ENCODE peak calls at places on chromosome 19, in seven cellular contexts. R, H, U, D, G, V and K are unnamed samples.

GRCh38 chr19:36837525-36837901 is 674 bp downstream of the ZNF790 start:
- DNase-seq in D (no peak), H (no peak), U (no peak), R (no peak), V (no peak), G (no peak), K (no peak)

GRCh38 chr19:10009269-10009665 is 1.0 kb downstream of the COL5A3 start:
- DNase-seq in U (peak), R (peak), V (peak), H (peak), D (peak), G (no peak), K (no peak)

GRCh38 chr19:40717325-40717879 is 490 bp downstream of the ITPKC start:
- DNase-seq in V (peak), H (no peak), U (no peak), G (peak), R (no peak), D (no peak), K (no peak)

GRCh38 chr19:39846678-39847486 is 703 bp upstream of the FBL start:
- DNase-seq in D (no peak), H (no peak), R (no peak), U (no peak), V (no peak), G (no peak), K (peak)

GRCh38 chr19:6378498-6378897 is 2.8 kb upstream of the PSPN start:
- DNase-seq in D (no peak), U (no peak), H (no peak), V (no peak), G (no peak), R (no peak), K (peak)

GRCh38 chr19:47145639-47146486 is 15.2 kb downstream of the SAE1 start:
- DNase-seq in R (no peak), G (no peak), D (no peak), U (no peak), V (no peak), H (no peak), K (no peak)

GRCh38 chr19:5711025-5711424 is 8.9 kb downstream of the LONP1 start:
- DNase-seq in G (no peak), D (no peak), U (no peak), V (no peak), R (no peak), H (no peak), K (no peak)

GRCh38 chr19:47247308-47247990 is 8.9 kb upstream of the CCDC9 start:
- DNase-seq in R (peak), U (no peak), D (peak), G (peak), H (peak), V (peak), K (peak)

GRCh38 chr19:3969435-3970312 is 1.2 kb downstream of the DAPK3 start:
- DNase-seq in H (peak), R (peak), G (no peak), D (no peak), U (peak), V (no peak), K (no peak)

GRCh38 chr19:12985049-12985776 is 10.1 kb upstream of the NFIX start:
- DNase-seq in V (no peak), R (peak), H (no peak), D (peak), U (no peak), G (peak), K (no peak)

GRCh38 chr19:22052644-22053013 is 345 bp downstream of the ZNF257 start:
- DNase-seq in G (no peak), D (peak), V (no peak), H (no peak), U (no peak), R (no peak), K (no peak)

GRCh38 chr19:49272204-49272603 is 52.8 kb downstream of the SLC6A16 start:
- DNase-seq in R (peak), D (no peak), H (peak), G (no peak), V (no peak), U (peak), K (no peak)

GRCh38 chr19:50739132-50739746 is 16.1 kb downstream of the CLEC11A start:
- DNase-seq in R (no peak), H (peak), G (no peak), V (no peak), U (no peak), D (no peak), K (no peak)

GRCh38 chr19:1980068-1980467 is 35.4 kb downstream of the BTBD2 start:
- DNase-seq in R (no peak), U (no peak), D (no peak), H (no peak), V (no peak), G (no peak), K (no peak)

GRCh38 chr19:47686679-47687450 is 26.4 kb upstream of the EHD2 start:
- DNase-seq in H (no peak), G (no peak), U (no peak), V (no peak), R (no peak), D (no peak), K (no peak)

GRCh38 chr19:289651-290538 is 1.3 kb downstream of the PLPP2 start:
- DNase-seq in G (no peak), U (no peak), H (no peak), V (no peak), D (no peak), R (peak), K (no peak)

GRCh38 chr19:17049711-17050280 is 23.2 kb upstream of the CPAMD8 start:
- DNase-seq in G (no peak), U (peak), R (peak), H (no peak), V (no peak), D (no peak), K (no peak)

GRCh38 chr19:10551698-10552301 is 8.1 kb downstream of the ATG4D start:
- DNase-seq in D (no peak), U (no peak), R (no peak), V (peak), H (peak), G (no peak), K (no peak)

GRCh38 chr19:21482863-21483276 is 22.5 kb upstream of the ZNF429 start:
- DNase-seq in V (peak), D (peak), G (peak), H (peak), R (no peak), U (no peak), K (no peak)

GRCh38 chr19:33498391-33499000 is 23.1 kb downstream of the PEPD start:
- DNase-seq in H (no peak), V (no peak), G (no peak), D (no peak), U (no peak), R (no peak), K (no peak)

GRCh38 chr19:9838324-9838723 is 3.2 kb downstream of the PIN1 start:
- DNase-seq in D (no peak), H (no peak), U (no peak), R (no peak), V (no peak), G (no peak), K (no peak)

GRCh38 chr19:47315125-47315821 is 5.6 kb downstream of the C5AR1 start:
- DNase-seq in R (peak), D (peak), U (peak), G (peak), V (peak), H (peak), K (no peak)

GRCh38 chr19:37933965-37934364 is 27.0 kb downstream of the SIPA1L3 start:
- DNase-seq in U (peak), D (peak), G (no peak), V (no peak), R (peak), H (no peak), K (no peak)

GRCh38 chr19:21835810-21836444 is at the start of gene ZNF43:
- DNase-seq in D (peak), R (peak), H (peak), U (peak), G (peak), V (peak), K (peak)

GRCh38 chr19:38685666-38686529 is 38.4 kb downstream of the ACTN4 start:
- DNase-seq in H (peak), R (peak), G (no peak), V (no peak), U (peak), D (peak), K (peak)

GRCh38 chr19:13053238-13053637 is 49.4 kb downstream of the LYL1 start:
- DNase-seq in U (no peak), H (no peak), D (no peak), V (no peak), R (no peak), G (no peak), K (no peak)